ENCODE peak calls at places on chromosomes 6 and 20, in nine cellular contexts. D is astrocyte of the spinal cord; I is transverse colon; K is AG04450; U is naive thymus-derived CD4-positive, alpha-beta T cell; Q is bronchial epithelial cell; B is thoracic aorta; H is neural progenitor cell; A is GM12865. C is an unnamed sample.

GRCh38 chr6:108114861-108115597 is 40.5 kb upstream of the OSTM1 start:
- DNase-seq in D (peak), I (peak), K (peak), U (peak), Q (peak), B (no peak), H (peak), A (no peak), C (no peak)

GRCh38 chr6:3228046-3228671 is 706 bp upstream of the TUBB2B start:
- DNase-seq in D (no peak), I (no peak), K (no peak), U (no peak), Q (no peak), B (no peak), H (peak), A (no peak), C (peak)

GRCh38 chr6:149336529-149336928 is 19.0 kb downstream of the TAB2 start:
- DNase-seq in D (no peak), I (no peak), K (no peak), U (no peak), Q (peak), B (no peak), H (no peak), A (peak), C (no peak)

GRCh38 chr6:89997456-89998445 is 103.5 kb downstream of the GJA10 start:
- DNase-seq in D (peak), I (peak), K (no peak), U (no peak), Q (no peak), B (no peak), H (no peak), A (no peak), C (no peak)

GRCh38 chr6:38241200-38241599 is 398.5 kb downstream of the BTBD9 start:
- DNase-seq in D (no peak), I (no peak), K (no peak), U (no peak), Q (no peak), B (no peak), H (no peak), A (no peak), C (no peak)

GRCh38 chr6:106220485-106220884 is 105.1 kb downstream of the ATG5 start:
- DNase-seq in D (no peak), I (no peak), K (no peak), U (no peak), Q (no peak), B (no peak), H (no peak), A (peak), C (no peak)

GRCh38 chr20:47574616-47575401 is 73.1 kb downstream of the NCOA3 start:
- DNase-seq in D (peak), I (no peak), K (no peak), U (no peak), Q (peak), B (no peak), H (no peak), A (peak), C (no peak)

GRCh38 chr20:10953437-10953836 is 279.6 kb upstream of the JAG1 start:
- DNase-seq in D (no peak), I (no peak), K (no peak), U (no peak), Q (peak), B (no peak), H (peak), A (no peak), C (no peak)

GRCh38 chr6:34922177-34922663 is 33.2 kb downstream of the ANKS1A start:
- DNase-seq in D (peak), I (no peak), K (peak), U (no peak), Q (peak), B (no peak), H (no peak), A (no peak), C (no peak)

GRCh38 chr6:56692586-56693245 is 50.0 kb upstream of the DST start:
- DNase-seq in D (peak), I (no peak), K (no peak), U (no peak), Q (no peak), B (no peak), H (no peak), A (no peak), C (no peak)

GRCh38 chr20:2847802-2848201 is 7.3 kb downstream of the VPS16 start:
- DNase-seq in D (no peak), I (no peak), K (no peak), U (no peak), Q (no peak), B (no peak), H (no peak), A (no peak), C (no peak)

GRCh38 chr6:30207619-30208295 is 5.4 kb downstream of the TRIM26 start:
- DNase-seq in D (no peak), I (peak), K (no peak), U (no peak), Q (peak), B (no peak), H (peak), A (no peak), C (no peak)

GRCh38 chr6:11473008-11473740 is 64.4 kb upstream of the TMEM170B start:
- DNase-seq in D (no peak), I (no peak), K (no peak), U (no peak), Q (no peak), B (no peak), H (no peak), A (no peak), C (no peak)

GRCh38 chr20:34717230-34718095 is 13.3 kb downstream of the TP53INP2 start:
- DNase-seq in D (no peak), I (no peak), K (no peak), U (no peak), Q (no peak), B (no peak), H (no peak), A (no peak), C (no peak)

GRCh38 chr6:28603920-28604319 is 78.2 kb downstream of the GPX5 start:
- DNase-seq in D (no peak), I (no peak), K (no peak), U (no peak), Q (no peak), B (no peak), H (peak), A (no peak), C (no peak)

GRCh38 chr20:32396656-32397160 is 38.6 kb downstream of the ASXL1 start:
- DNase-seq in D (no peak), I (no peak), K (no peak), U (no peak), Q (no peak), B (no peak), H (no peak), A (no peak), C (no peak)

GRCh38 chr6:104572901-104573300 is 286.8 kb downstream of the HACE1 start:
- DNase-seq in D (no peak), I (no peak), K (no peak), U (no peak), Q (peak), B (no peak), H (no peak), A (no peak), C (no peak)

GRCh38 chr20:62739581-62740285 is 31.1 kb downstream of the NTSR1 start:
- DNase-seq in D (no peak), I (peak), K (no peak), U (peak), Q (no peak), B (no peak), H (no peak), A (peak), C (peak)

GRCh38 chr6:42915737-42916136 is at the start of gene PTCRA:
- DNase-seq in D (no peak), I (no peak), K (no peak), U (no peak), Q (no peak), B (no peak), H (no peak), A (peak), C (no peak)

GRCh38 chr20:36385503-36385902 is 79.4 kb downstream of the DLGAP4 start:
- DNase-seq in D (no peak), I (no peak), K (no peak), U (no peak), Q (no peak), B (no peak), H (peak), A (no peak), C (no peak)

GRCh38 chr6:70413829-70414494 is 654 bp downstream of the FAM135A start:
- DNase-seq in D (peak), I (no peak), K (no peak), U (peak), Q (peak), B (no peak), H (peak), A (peak), C (no peak)

GRCh38 chr6:42241915-42242314 is 24.3 kb upstream of the MRPS10 start:
- DNase-seq in D (no peak), I (no peak), K (no peak), U (no peak), Q (no peak), B (no peak), H (peak), A (no peak), C (peak)

GRCh38 chr6:52560462-52560861 is 16.4 kb downstream of the TRAM2 start:
- DNase-seq in D (no peak), I (no peak), K (no peak), U (no peak), Q (peak), B (no peak), H (no peak), A (no peak), C (no peak)

GRCh38 chr6:53811082-53811481 is 16.3 kb downstream of the LRRC1 start:
- DNase-seq in D (no peak), I (peak), K (no peak), U (no peak), Q (peak), B (no peak), H (no peak), A (peak), C (no peak)

GRCh38 chr6:26122005-26122388 is 34.8 kb downstream of the HFE start:
- DNase-seq in D (no peak), I (no peak), K (no peak), U (no peak), Q (no peak), B (no peak), H (no peak), A (peak), C (no peak)

GRCh38 chr6:126176266-126176665 is 163.6 kb upstream of the CENPW start:
- DNase-seq in D (peak), I (no peak), K (no peak), U (no peak), Q (peak), B (no peak), H (peak), A (no peak), C (no peak)

GRCh38 chr20:53748821-53749402 is 155.3 kb upstream of the ZNF217 start:
- DNase-seq in D (peak), I (no peak), K (no peak), U (peak), Q (peak), B (no peak), H (no peak), A (peak), C (no peak)

DNA sequence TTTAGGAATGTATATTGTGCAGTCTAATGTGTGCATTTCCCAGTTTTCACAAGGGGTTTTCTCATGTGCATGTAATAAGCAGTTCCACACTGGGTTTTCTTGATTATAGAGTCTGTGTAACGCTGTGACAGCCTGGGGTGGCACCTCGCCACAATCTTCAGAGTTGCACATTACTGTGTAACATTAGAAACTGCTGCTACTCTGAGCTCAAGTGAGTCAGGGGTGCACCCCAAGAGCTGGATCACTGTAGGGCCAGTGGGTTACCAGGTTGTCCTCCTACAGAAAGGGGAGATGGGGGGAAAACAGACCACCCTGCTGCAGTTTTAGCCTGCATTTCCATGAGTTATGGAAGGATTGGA is 96.9 kb downstream of the RPP40 start:
- DNase-seq in D (no peak), I (no peak), K (no peak), U (no peak), Q (no peak), B (no peak), H (no peak), A (peak), C (no peak)
- H3K4me3 ChIP-seq in D (no peak), I (no peak), K (no peak), U (peak), Q (no peak), B (no peak), H (no peak), A (peak), C (no peak)

GRCh38 chr6:33453361-33454008 is 891 bp upstream of the ZBTB9 start:
- DNase-seq in D (peak), I (no peak), K (no peak), U (no peak), Q (no peak), B (no peak), H (no peak), A (no peak), C (no peak)
- H3K4me3 ChIP-seq in D (peak), I (peak), K (peak), U (peak), Q (peak), B (peak), H (peak), A (peak), C (peak)

DNA sequence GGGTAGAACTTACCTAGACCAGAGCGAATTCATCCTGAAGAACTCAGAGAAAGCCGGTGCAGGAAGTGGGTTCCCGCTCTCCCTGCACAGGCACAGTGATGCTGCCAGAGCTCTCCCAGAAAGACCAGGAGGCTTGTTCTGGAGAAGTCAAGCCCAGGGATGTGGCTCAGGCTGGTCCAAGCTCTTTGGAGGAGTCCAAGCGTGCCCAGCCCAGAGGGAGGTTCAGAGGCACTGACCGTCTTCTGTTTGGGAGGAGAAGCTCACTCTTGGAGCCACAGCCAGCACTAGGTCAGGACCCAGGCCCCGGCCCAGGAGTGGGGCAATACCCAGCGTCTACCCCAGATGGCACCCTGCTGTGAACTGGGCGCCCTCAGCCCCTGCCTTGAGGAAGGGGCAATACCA is 1.5 kb upstream of the PMEPA1 start:
- DNase-seq in D (no peak), I (no peak), K (no peak), U (no peak), Q (no peak), B (no peak), H (no peak), A (no peak), C (no peak)
- H3K4me3 ChIP-seq in D (peak), I (no peak), K (no peak), U (peak), Q (no peak), B (peak), H (no peak), A (no peak), C (no peak)

DNA sequence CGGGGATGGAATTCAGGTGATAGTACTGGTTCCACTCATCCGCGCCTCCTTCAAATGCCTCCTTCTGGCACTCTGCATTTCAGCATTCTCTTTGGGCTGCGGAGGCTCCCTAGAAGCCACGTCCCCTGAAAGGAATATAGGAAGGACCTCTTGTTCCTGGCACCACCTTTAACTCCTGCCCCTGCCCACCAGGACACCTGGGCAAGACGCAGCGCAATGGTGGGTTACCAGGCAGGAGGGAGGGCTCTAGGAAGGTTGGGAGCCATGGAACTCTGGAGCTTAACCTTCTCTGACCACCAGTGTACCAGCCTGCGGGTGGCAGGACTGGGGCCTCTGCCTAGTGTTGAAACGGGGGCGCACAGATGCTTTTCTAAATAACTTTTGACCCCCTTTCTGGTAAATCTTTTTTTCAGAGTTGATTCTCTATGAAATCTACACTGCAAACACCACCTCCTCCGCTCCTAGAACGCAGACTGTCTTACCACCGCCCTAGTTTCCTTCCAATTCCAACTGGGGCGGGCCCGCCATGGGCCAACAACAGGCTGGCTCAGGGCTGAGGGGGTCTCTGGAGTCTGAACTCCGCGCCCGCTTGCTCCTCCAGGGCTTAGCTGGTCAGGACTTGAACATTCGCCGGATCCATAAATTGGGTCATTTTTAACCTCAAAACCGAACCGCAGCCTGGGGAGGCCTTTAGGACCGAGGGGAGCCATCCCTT is 871 bp upstream of the SYNDIG1 start:
- DNase-seq in D (no peak), I (no peak), K (no peak), U (no peak), Q (no peak), B (no peak), H (no peak), A (no peak), C (no peak)
- H3K4me3 ChIP-seq in D (peak), I (peak), K (no peak), U (no peak), Q (no peak), B (peak), H (peak), A (no peak), C (no peak)

GRCh38 chr6:15242937-15243614 is 2.8 kb upstream of the JARID2 start:
- DNase-seq in D (no peak), I (no peak), K (no peak), U (no peak), Q (no peak), B (no peak), H (peak), A (no peak), C (no peak)
- H3K4me3 ChIP-seq in D (no peak), I (no peak), K (no peak), U (no peak), Q (no peak), B (no peak), H (peak), A (no peak), C (no peak)